ENCODE peak calls at places on chromosomes 6 and 20, in five cellular contexts. S is heart right ventricle, V is fibroblast of lung, Y is left ventricle myocardium inferior, P is brain microvascular endothelial cell. X is an unnamed sample.

GRCh38 chr6:159654483-159655098 is 38.5 kb downstream of the SOD2 start:
- DNase-seq in S (no peak), Y (no peak), P (no peak), V (peak; percentile 79), X (no peak)

GRCh38 chr6:7085911-7086310 is 21.9 kb upstream of the RREB1 start:
- DNase-seq in Y (peak; percentile 30), V (peak; percentile 9), P (no peak), S (peak; percentile 45), X (no peak)

GRCh38 chr6:114874384-114874783 is 531.6 kb upstream of the HS3ST5 start:
- DNase-seq in S (no peak), P (no peak), V (no peak), Y (no peak), X (no peak)

GRCh38 chr6:53066059-53066406 is 829 bp downstream of the FBXO9 start:
- DNase-seq in S (peak; percentile 28), P (no peak), V (peak; percentile 30), Y (peak; percentile 34), X (peak; percentile 23)

GRCh38 chr6:39804666-39805065 is 12.5 kb downstream of the DAAM2 start:
- DNase-seq in P (peak; percentile 64), S (no peak), Y (no peak), V (peak; percentile 32), X (no peak)

GRCh38 chr6:54361734-54362133 is 53.5 kb downstream of the TINAG start:
- DNase-seq in Y (no peak), V (no peak), P (no peak), S (no peak), X (no peak)

GRCh38 chr6:130575971-130576370 is 210.2 kb downstream of the TMEM200A start:
- DNase-seq in S (no peak), V (no peak), Y (no peak), P (no peak), X (no peak)

GRCh38 chr6:125611573-125612399 is 137.6 kb upstream of the HEY2 start:
- DNase-seq in P (peak; percentile 82), V (peak; percentile 12), Y (no peak), S (peak; percentile 17), X (peak; percentile 75)

GRCh38 chr6:40708049-40708448 is 120.9 kb upstream of the LRFN2 start:
- DNase-seq in V (no peak), S (no peak), Y (no peak), P (no peak), X (no peak)

GRCh38 chr6:8434727-8435092 is 635 bp downstream of the SLC35B3 start:
- DNase-seq in V (no peak), Y (no peak), S (no peak), P (no peak), X (no peak)

GRCh38 chr6:18507018-18507415 is 119.9 kb downstream of the RNF144B start:
- DNase-seq in Y (no peak), S (no peak), V (no peak), P (no peak), X (no peak)

GRCh38 chr6:169794317-169795055 is 43.1 kb downstream of the ERMARD start:
- DNase-seq in P (no peak), V (no peak), Y (no peak), S (no peak), X (no peak)

GRCh38 chr20:61566691-61567090 is 314.6 kb downstream of the CDH4 start:
- DNase-seq in V (no peak), S (no peak), P (no peak), Y (no peak), X (no peak)

GRCh38 chr20:8152183-8152582 is 20.1 kb downstream of the PLCB1 start:
- DNase-seq in S (peak; percentile 27), V (peak; percentile 60), Y (no peak), P (peak; percentile 58), X (no peak)

GRCh38 chr6:36662827-36663256 is 15.7 kb upstream of the CDKN1A start:
- DNase-seq in P (no peak), Y (no peak), S (no peak), V (no peak), X (no peak)

GRCh38 chr6:82818727-82819126 is 246.9 kb downstream of the UBE3D start:
- DNase-seq in P (peak; percentile 79), S (no peak), V (peak; percentile 76), Y (no peak), X (no peak)

GRCh38 chr20:6468751-6469150 is 298.7 kb upstream of the BMP2 start:
- DNase-seq in P (no peak), Y (no peak), V (no peak), S (no peak), X (no peak)

GRCh38 chr20:45306431-45306982 is at the start of gene RBPJL:
- DNase-seq in V (no peak), S (no peak), P (no peak), Y (no peak), X (no peak)

GRCh38 chr6:157092736-157093135 is 230.6 kb downstream of the TMEM242 start:
- DNase-seq in Y (no peak), P (peak; percentile 65), S (no peak), V (no peak), X (no peak)

GRCh38 chr6:148629910-148630470 is 116.8 kb upstream of the UST start:
- DNase-seq in S (no peak), Y (no peak), V (peak; percentile 23), P (no peak), X (no peak)

GRCh38 chr6:161101517-161101916 is 109.9 kb downstream of the MAP3K4 start:
- DNase-seq in V (peak; percentile 23), P (no peak), Y (no peak), S (no peak), X (no peak)
- TF ChIP-seq CTCF in V (peak; percentile 29), P (peak; percentile 55), Y (peak; percentile 29), S (no peak), X (no peak)

DNA sequence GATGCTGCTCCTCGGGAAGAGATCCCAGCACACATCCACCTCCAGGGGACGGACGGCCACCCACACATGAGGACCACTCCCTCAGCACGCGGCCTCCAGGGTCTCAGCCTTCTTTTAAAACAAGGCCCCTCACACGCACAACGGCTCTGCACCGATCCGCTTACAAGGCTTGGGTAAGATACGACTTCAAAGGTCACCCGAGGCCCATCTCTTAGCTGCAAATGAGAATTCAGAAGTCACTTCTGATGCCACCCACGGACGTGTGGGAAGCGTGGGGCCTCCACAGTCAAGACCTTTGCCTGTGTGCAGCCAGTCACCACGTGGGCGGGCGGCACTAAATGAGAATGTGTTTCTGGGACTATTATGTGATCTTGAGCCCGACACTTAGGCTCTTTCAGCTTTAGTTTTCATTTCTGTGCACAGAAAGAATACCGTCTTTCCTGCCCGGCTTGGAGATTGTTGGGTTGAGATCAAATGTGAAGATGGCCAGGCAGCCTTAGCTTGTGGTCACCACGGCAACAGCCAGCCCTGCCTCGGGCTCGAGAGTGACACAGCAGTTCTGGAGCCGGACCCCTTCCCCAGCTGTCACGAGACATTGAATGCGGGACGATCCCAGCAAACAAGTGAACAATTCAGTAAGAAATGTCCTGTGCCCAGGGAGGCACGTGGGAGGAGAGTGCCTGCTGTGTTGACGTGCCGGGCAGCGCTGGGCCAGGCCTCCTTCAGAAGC is 91.6 kb downstream of the RAMACL start:
- DNase-seq in Y (peak; percentile 9), P (no peak), V (no peak), S (no peak), X (peak; percentile 34)
- H3K27ac ChIP-seq in Y (no peak overlapping the region), P (no peak overlapping the region), V (no peak overlapping the region), S (no peak overlapping the region), X (no peak overlapping the region)

DNA sequence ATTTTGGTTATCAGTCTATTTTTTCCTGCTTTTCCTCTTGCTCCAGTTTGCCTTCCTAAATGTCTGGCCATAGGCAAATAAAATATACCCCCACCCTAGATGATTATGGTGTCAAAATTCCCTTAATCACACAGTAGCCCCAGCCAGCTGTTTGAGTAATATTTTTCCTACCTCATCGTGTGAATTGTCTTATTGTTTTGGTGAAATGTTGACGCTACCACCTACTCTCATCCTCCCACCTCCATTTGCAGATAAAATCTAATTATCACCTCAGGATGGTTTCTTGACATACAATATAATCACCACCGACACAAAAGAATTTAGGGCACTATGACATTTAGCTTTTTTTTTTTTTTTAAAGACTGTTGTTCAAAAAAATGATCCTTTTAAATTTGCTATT is 44.1 kb upstream of the FUCA2 start:
- DNase-seq in S (no peak), P (no peak), V (no peak), Y (no peak), X (no peak)
- H3K4me3 ChIP-seq in S (no peak overlapping the region), P (no peak overlapping the region), V (no peak overlapping the region), Y (no peak overlapping the region), X (no peak overlapping the region)

DNA sequence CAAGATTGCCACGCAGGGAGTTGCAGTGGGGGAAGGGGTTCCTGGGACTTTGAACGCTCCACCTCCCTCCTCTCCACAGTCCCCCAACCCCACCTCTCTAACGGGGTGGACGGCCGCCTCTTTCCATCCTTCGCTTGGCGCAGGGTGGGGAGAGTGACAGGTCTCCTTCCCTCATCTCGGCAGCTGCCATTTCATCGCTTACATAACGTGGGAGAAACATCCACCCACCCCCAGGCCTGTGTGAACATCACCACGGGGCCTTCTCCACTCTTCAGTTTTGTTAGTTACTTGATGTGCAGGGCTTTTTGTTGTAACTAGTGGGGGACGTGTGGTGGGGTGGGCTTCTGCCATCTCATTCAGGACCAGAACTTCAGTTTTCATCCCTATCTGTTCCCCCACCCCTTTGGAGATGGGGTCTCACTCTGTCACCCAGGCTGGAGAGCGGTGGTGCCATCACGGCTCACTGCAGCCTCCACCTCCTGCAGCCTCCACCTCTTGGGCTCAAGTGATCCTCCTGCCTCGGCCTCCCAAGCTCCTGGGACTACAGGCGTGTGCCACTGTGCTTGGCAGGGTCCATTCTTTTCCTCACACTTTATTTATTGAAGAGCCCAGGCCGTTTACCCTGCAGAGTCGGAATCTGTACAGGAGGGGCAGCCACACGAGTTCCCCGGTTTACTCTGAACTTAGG is 17.7 kb downstream of the RTEL1 start:
- DNase-seq in Y (no peak), P (no peak), S (no peak), V (no peak), X (no peak)
- TF ChIP-seq CTCF in Y (no peak), P (no peak), S (no peak), V (no peak), X (no peak)

X was measured in tibial artery.